ENCODE peak calls at places on chromosome 19, in ten cellular contexts. J is uterus, W is GM23338, U is endodermal cell, A is cardiac fibroblast, T is AG04450, I is aorta, P is HL-60, K is transverse colon, X is AG04449. H is an unnamed sample.

GRCh38 chr19:38890686-38891085 is 8.7 kb downstream of the SIRT2 start:
- DNase-seq in P (no peak), W (no peak), U (no peak), T (no peak), I (no peak), J (no peak), K (no peak), X (no peak), A (no peak), H (no peak)

GRCh38 chr19:40974633-40975037 is 16.4 kb upstream of the CYP2B6 start:
- DNase-seq in U (peak), I (peak), X (peak), A (peak), P (peak), K (peak), J (peak), W (peak), T (peak), H (peak)

GRCh38 chr19:34253711-34254551 is 423 bp upstream of the GARRE1 start:
- DNase-seq in T (no peak), J (peak), P (peak), U (peak), A (no peak), W (peak), I (peak), X (no peak), K (peak), H (peak)

GRCh38 chr19:7468840-7469239 is 20.0 kb downstream of the PEX11G start:
- DNase-seq in P (no peak), X (no peak), U (no peak), J (no peak), T (no peak), I (no peak), A (no peak), K (no peak), W (no peak), H (no peak)

GRCh38 chr19:44623626-44624025 is 10.3 kb downstream of the IGSF23 start:
- DNase-seq in K (no peak), T (no peak), X (no peak), W (no peak), J (no peak), A (no peak), P (no peak), U (no peak), I (no peak), H (no peak)

GRCh38 chr19:14089412-14089661 is 1.2 kb downstream of the SAMD1 start:
- DNase-seq in A (peak), X (no peak), W (peak), K (no peak), I (no peak), P (no peak), U (peak), J (no peak), T (no peak), H (no peak)

GRCh38 chr19:11284535-11284934 is 11.4 kb upstream of the TSPAN16 start:
- DNase-seq in P (no peak), U (no peak), J (no peak), T (no peak), X (no peak), A (no peak), W (no peak), I (no peak), K (no peak), H (no peak)

GRCh38 chr19:33203529-33203928 is 9.4 kb downstream of the LRP3 start:
- DNase-seq in J (no peak), X (no peak), I (no peak), P (no peak), A (no peak), K (no peak), U (no peak), T (no peak), W (no peak), H (peak)

GRCh38 chr19:41426952-41427646 is at the start of gene B3GNT8:
- DNase-seq in T (peak), W (peak), I (peak), J (peak), K (peak), A (peak), U (peak), P (peak), X (no peak), H (peak)

GRCh38 chr19:38736413-38737280 is 7.6 kb downstream of the CAPN12 start:
- DNase-seq in T (no peak), J (peak), I (no peak), X (no peak), K (peak), U (peak), W (peak), A (no peak), P (no peak), H (peak)

GRCh38 chr19:48239582-48240141 is 16.1 kb downstream of the CARD8 start:
- DNase-seq in T (no peak), P (no peak), J (no peak), I (no peak), A (peak), K (no peak), X (no peak), U (no peak), W (no peak), H (no peak)

GRCh38 chr19:3358919-3359849 is 7.2 kb upstream of the NFIC start:
- DNase-seq in K (peak), U (no peak), J (peak), I (peak), X (no peak), P (no peak), T (no peak), A (no peak), W (peak), H (peak)

DNA sequence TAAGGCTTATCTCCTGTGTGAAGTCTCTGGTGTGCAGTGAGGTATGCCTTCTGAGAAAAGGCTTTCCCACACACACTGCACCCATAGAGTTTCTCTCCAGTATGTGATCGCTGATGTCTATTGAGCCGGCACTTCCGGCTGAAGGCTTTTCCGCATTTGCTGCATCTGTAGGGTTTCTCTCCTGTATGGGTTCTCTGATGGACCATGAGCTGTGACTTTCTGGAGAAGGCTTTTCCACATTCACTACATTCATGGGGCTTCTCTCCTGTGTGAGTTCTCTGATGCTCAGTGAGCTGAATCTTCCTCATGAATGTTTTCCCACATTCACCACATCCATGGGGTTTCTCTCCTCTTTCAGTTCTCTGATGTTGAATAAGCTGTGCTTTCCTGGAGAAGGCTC is 14.7 kb downstream of the ZNF577 start:
- DNase-seq in T (no peak), J (no peak), K (no peak), U (no peak), I (no peak), X (no peak), W (no peak), P (no peak), A (no peak), H (no peak)
- H3K4me3 ChIP-seq in T (no peak), J (no peak), K (no peak), U (peak), I (no peak), X (no peak), W (no peak), P (no peak), A (no peak), H (no peak)

DNA sequence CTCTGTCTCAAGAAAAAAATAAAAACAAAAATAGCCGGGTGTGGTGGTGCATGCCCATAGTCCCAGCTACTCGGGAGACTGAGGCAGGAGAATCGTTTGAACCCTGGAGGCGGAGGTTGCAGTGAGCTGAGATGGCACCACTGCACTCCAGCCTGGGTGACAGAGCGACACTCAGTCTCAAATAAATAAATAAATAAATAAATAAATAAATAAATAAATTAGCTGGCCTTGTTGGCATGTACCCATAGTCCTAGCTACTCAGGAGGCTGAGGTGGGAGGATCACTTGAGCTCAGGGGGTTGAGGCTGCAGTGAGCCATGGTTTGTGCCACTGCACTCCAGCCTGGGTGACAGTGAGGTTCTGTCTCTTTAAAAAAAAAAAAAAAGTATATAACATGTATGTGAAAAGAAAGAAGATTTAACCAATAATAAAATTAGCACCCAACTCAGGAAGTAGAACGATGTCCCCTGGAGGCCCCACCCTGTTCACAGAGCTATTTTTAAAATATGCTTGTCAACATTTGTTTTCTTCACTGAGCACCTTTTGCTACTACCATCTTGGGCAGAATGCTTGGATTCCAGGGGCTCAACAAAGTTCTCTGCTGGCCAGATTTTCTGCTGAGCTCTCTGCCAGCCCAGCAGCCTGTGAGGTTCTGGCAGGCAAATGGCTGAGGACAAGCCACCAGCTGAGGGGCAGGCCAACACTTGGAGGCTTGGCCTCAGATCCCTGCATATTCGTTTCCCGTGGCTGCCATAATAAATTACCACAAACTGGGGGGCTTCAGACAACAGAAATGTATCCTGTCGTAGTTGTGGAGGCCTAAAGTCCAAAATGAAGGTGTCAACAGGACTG is 5.1 kb downstream of the SLC25A42 start:
- DNase-seq in P (no peak), A (no peak), X (no peak), T (no peak), I (no peak), K (no peak), U (no peak), W (no peak), J (no peak), H (no peak)
- H3K4me3 ChIP-seq in P (no peak), A (no peak), X (no peak), T (no peak), I (no peak), K (no peak), U (no peak), W (no peak), J (no peak), H (no peak)

GRCh38 chr19:4583961-4584669 is 24.6 kb upstream of the SEMA6B start:
- DNase-seq in A (peak), W (peak), K (no peak), P (no peak), I (no peak), U (peak), X (no peak), J (no peak), T (no peak), H (no peak)
- H3K4me3 ChIP-seq in A (peak), W (peak), K (peak), P (peak), I (no peak), U (peak), X (peak), J (peak), T (peak), H (no peak)

GRCh38 chr19:58181902-58182576 is 822 bp upstream of the ZNF274 start:
- DNase-seq in T (no peak), J (no peak), X (no peak), U (peak), P (peak), A (peak), W (peak), K (peak), I (peak), H (no peak)
- H3K4me3 ChIP-seq in T (peak), J (no peak), X (peak), U (peak), P (peak), A (peak), W (peak), K (peak), I (no peak), H (peak)

GRCh38 chr19:50659318-50660082 is 10.3 kb downstream of the C19orf81 start:
- DNase-seq in A (no peak), U (no peak), J (no peak), W (peak), P (no peak), X (no peak), T (no peak), I (no peak), K (no peak), H (no peak)
- H3K4me3 ChIP-seq in A (no peak), U (peak), J (no peak), W (peak), P (no peak), X (peak), T (peak), I (no peak), K (peak), H (no peak)

GRCh38 chr19:12833747-12834417 is 497 bp downstream of the RTBDN start:
- DNase-seq in W (peak), U (peak), X (no peak), P (no peak), K (peak), A (no peak), T (no peak), I (no peak), J (no peak), H (no peak)

GRCh38 chr19:12834976-12835757 is 788 bp upstream of the RTBDN start:
- DNase-seq in P (no peak), J (no peak), A (peak), I (no peak), K (peak), U (peak), T (no peak), X (no peak), W (peak), H (no peak)

GRCh38 chr19:12836529-12836863 is 1.8 kb upstream of the MAST1 start:
- DNase-seq in K (no peak), T (no peak), P (no peak), X (no peak), J (no peak), W (no peak), I (no peak), U (no peak), A (no peak), H (no peak)

GRCh38 chr19:12834418-12834943 is at the start of gene RTBDN:
- DNase-seq in A (no peak), P (no peak), U (peak), W (peak), J (no peak), T (no peak), I (no peak), X (no peak), K (no peak), H (no peak)

DNA sequence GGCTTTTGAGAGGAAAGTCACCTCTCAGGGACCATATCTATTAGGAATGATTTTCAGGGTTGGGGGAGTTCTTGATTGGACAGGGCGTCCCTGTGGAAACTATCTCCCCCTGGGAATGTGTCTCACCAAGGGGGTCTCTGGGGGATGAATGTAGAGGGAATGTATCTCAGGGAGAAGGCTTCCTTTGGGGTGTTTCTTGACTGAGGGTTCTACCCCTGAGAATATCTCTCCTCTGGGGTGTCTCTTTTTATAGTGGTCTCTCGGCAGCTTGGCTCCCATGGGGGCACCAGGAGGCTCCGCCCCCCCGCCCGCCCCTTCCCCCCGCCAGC is 997 bp downstream of the RTBDN start:
- DNase-seq in T (no peak), J (no peak), W (peak), A (no peak), P (no peak), I (no peak), X (no peak), K (no peak), U (no peak), H (no peak)
- H3K4me3 ChIP-seq in T (no peak), J (no peak), W (peak), A (no peak), P (no peak), I (peak), X (no peak), K (peak), U (peak), H (no peak)

GRCh38 chr19:30095171-30095570 is 153.1 kb downstream of the URI1 start:
- DNase-seq in J (no peak), P (no peak), X (no peak), T (no peak), W (no peak), A (no peak), I (peak), K (no peak), U (no peak), H (no peak)
- H3K4me3 ChIP-seq in J (no peak), P (no peak), X (no peak), T (no peak), W (no peak), A (no peak), I (no peak), K (no peak), U (no peak), H (no peak)

GRCh38 chr19:23913931-23914330 is 755 bp upstream of the ZNF726 start:
- DNase-seq in W (no peak), P (no peak), K (no peak), I (no peak), X (no peak), U (no peak), J (no peak), A (no peak), T (no peak), H (no peak)
- H3K4me3 ChIP-seq in W (no peak), P (no peak), K (no peak), I (no peak), X (peak), U (peak), J (no peak), A (no peak), T (no peak), H (no peak)

DNA sequence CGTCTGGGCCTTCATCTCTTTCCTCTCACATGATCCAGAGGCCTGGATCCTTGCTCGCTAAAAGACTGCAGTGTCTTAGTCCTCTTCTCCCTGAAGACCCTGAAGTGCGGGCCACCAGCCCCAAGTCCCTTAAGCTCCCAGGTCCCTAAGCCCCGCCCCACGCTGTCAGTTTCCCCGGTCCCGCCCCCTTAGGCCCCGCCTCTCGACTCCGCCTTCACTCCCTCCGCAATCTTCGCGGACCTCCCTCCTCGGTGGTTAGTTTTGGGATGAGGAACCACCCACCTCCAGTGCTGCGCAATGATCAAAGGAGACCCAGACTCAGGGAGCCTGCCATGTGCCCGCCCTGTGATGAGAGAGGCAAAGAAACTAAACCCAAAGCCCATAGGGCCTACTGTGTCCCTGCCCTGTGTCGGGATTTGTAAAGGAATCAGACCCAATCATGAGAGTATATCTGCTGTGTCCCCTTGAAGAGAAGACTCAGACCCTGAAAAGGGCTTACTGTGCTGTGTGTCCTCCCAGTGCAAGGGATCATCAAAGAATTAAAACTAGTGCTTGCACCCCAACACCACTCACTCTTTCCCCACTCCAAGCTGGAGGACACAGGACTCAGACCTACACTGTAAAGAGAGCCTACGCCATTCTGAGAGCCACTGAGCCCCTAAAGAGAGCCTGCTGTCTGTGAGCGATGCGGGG is 3.0 kb upstream of the COX6B1 start:
- DNase-seq in J (peak), W (peak), I (peak), U (peak), K (peak), P (peak), A (peak), T (no peak), X (no peak), H (peak)
- H3K4me3 ChIP-seq in J (peak), W (peak), I (peak), U (peak), K (peak), P (peak), A (peak), T (peak), X (peak), H (peak)

GRCh38 chr19:13069415-13070369 is 33.0 kb downstream of the LYL1 start:
- DNase-seq in U (peak), X (no peak), T (no peak), A (no peak), J (no peak), W (no peak), I (no peak), K (no peak), P (no peak), H (no peak)
- H3K4me3 ChIP-seq in U (no peak), X (no peak), T (no peak), A (no peak), J (no peak), W (no peak), I (no peak), K (no peak), P (no peak), H (no peak)